ENCODE peak calls at places on chromosomes 6 and 20, in seven cellular contexts. R, S, G, W, P, I and T are unnamed samples. For H3K27me3 and H3K36me3, the result is how much of the 10 kb centered on the place peaks cover.

GRCh38 chr6:43426928-43427405 is 374 bp upstream of the ABCC10 start:
- DNase-seq in R (no peak), S (no peak), G (no peak), W (no peak), P (no peak), I (no peak), T (no peak)

GRCh38 chr20:10902836-10903410 is 229.1 kb upstream of the JAG1 start:
- DNase-seq in R (no peak), S (no peak), G (no peak), W (no peak), P (no peak), I (no peak), T (no peak)

GRCh38 chr6:108660251-108660650 is 99.5 kb downstream of the FOXO3 start:
- DNase-seq in R (no peak), S (no peak), G (no peak), W (no peak), P (no peak), I (no peak), T (no peak)

GRCh38 chr6:149093643-149094042 is 223.9 kb upstream of the TAB2 start:
- DNase-seq in R (no peak), S (no peak), G (no peak), W (no peak), P (peak), I (no peak), T (no peak)

GRCh38 chr20:11366660-11367059 is 551.0 kb upstream of the BTBD3 start:
- DNase-seq in R (no peak), S (no peak), G (no peak), W (no peak), P (peak), I (no peak), T (no peak)

GRCh38 chr6:148926478-148926877 is 179.6 kb downstream of the UST start:
- DNase-seq in R (no peak), S (no peak), G (no peak), W (no peak), P (no peak), I (no peak), T (peak)

GRCh38 chr20:58447733-58448391 is 58.8 kb downstream of the VAPB start:
- DNase-seq in R (no peak), S (peak), G (peak), W (no peak), P (peak), I (peak), T (no peak)

GRCh38 chr6:80622641-80623040 is 516.2 kb downstream of the BCKDHB start:
- DNase-seq in R (peak), S (no peak), G (no peak), W (no peak), P (no peak), I (no peak), T (no peak)

GRCh38 chr20:4160761-4161305 is 145.5 kb upstream of the RNF24 start:
- DNase-seq in R (peak), S (no peak), G (no peak), W (no peak), P (peak), I (no peak), T (no peak)

GRCh38 chr6:159487636-159488035 is 205.4 kb downstream of the SOD2 start:
- DNase-seq in R (no peak), S (no peak), G (no peak), W (no peak), P (no peak), I (no peak), T (no peak)

GRCh38 chr6:52517502-52518278 is 59.2 kb downstream of the TRAM2 start:
- DNase-seq in R (peak), S (peak), G (no peak), W (no peak), P (peak), I (peak), T (peak)

GRCh38 chr20:57290178-57290484 is 23.7 kb upstream of the BMP7 start:
- DNase-seq in R (no peak), S (no peak), G (no peak), W (no peak), P (no peak), I (no peak), T (no peak)

GRCh38 chr20:57287007-57287810 is 20.8 kb upstream of the BMP7 start:
- DNase-seq in R (no peak), S (no peak), G (no peak), W (no peak), P (no peak), I (no peak), T (no peak)

GRCh38 chr20:57289401-57290177 is 23.1 kb upstream of the BMP7 start:
- DNase-seq in R (no peak), S (no peak), G (no peak), W (no peak), P (no peak), I (no peak), T (no peak)

GRCh38 chr20:57287901-57288300 is 21.5 kb upstream of the BMP7 start:
- DNase-seq in R (no peak), S (no peak), G (no peak), W (no peak), P (no peak), I (no peak), T (no peak)

DNA sequence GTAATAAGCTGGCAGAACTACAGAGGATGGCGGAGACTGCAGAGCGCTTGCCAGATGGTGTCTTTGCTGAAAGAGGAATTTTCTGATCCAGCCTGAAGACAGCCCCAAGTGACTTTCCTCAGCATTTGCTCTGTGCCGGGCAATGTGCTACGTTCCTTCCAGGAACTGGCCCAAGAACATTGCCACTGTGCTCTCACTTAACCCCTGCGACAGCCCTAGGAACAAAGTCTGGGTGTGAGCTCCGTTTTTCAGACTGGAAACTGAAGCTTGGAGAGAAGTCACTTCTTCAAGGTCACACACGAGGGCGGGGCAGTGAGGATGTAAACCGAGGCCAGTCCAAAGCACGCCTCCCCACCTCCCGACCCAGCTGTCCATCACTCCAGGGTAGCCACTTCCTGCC is 22.2 kb upstream of the BMP7 start:
- DNase-seq in R (no peak), S (no peak), G (no peak), W (no peak), P (no peak), I (no peak), T (no peak)
- H3K27me3 ChIP-seq in R (under half), S (under half), G (under half), W (under half), P (under half), I (under half), T (under half)

GRCh38 chr6:134217110-134217509 is 100.8 kb downstream of the SGK1 start:
- DNase-seq in R (no peak), S (no peak), G (no peak), W (no peak), P (peak), I (no peak), T (no peak)
- H3K36me3 ChIP-seq in R (under half), S (under half), G (under half), W (under half), P (under half), I (under half), T (under half)

DNA sequence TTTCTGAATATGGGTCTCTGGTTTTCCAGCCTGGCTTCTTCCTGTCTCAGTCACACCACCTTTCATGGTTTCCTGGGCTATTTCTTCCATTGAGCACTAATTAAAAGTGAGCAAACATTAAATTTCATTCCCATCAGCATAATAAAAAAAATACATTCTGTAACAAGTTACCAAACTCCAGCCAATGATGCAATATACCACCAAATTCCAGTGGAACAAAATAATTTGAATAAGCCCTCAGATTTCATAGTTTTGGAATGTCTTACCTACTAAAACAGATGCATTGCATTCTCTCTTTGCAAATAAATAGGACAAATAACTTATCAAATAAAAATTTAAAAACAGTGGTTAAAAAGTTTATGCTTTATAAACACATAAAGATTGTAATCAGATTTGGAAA is 97.8 kb upstream of the PRDM1 start:
- DNase-seq in R (no peak), S (no peak), G (no peak), W (no peak), P (no peak), I (no peak), T (no peak)
- H3K27me3 ChIP-seq in R (under half), S (half or more), G (under half), W (under half), P (under half), I (under half), T (under half)

GRCh38 chr6:46044876-46045617 is 29.4 kb upstream of the CLIC5 start:
- DNase-seq in R (no peak), S (no peak), G (no peak), W (no peak), P (peak), I (no peak), T (no peak)

GRCh38 chr6:46042355-46042999 is 26.8 kb upstream of the CLIC5 start:
- DNase-seq in R (no peak), S (peak), G (no peak), W (no peak), P (peak), I (peak), T (no peak)

GRCh38 chr6:46035242-46035641 is 19.6 kb upstream of the CLIC5 start:
- DNase-seq in R (no peak), S (no peak), G (no peak), W (no peak), P (no peak), I (no peak), T (no peak)

GRCh38 chr6:46039646-46040045 is 24.0 kb upstream of the CLIC5 start:
- DNase-seq in R (no peak), S (no peak), G (no peak), W (no peak), P (no peak), I (no peak), T (no peak)

DNA sequence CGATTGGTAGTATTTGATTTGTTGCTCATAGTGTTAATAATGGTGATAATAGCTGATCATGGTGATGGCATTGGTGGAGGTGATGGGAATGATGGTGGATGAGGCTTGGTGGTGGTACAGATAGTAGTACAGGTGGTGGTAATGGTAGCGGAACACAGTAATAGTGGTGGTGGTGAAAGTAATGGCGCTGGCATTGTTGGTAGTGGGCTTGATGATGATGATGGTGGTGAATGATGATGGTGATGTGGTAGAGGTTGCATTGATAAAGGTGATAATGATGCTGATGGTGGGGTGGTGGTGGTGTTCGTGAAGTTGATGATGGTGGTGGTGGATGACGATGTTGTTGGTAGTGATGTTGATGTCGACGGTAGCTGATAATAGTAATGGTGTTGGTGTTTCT is 24.6 kb upstream of the CLIC5 start:
- DNase-seq in R (no peak), S (no peak), G (no peak), W (no peak), P (no peak), I (no peak), T (no peak)
- H3K36me3 ChIP-seq in R (under half), S (under half), G (under half), W (under half), P (under half), I (under half), T (under half)